ENCODE peak calls at places on chromosomes 6 and 20, in six cellular contexts. B, F, A, U, C and D are unnamed samples.

GRCh38 chr6:167404385-167405049 is 79.6 kb downstream of the TTLL2 start:
- DNase-seq in F (no peak), C (no peak), U (no peak), A (no peak), B (no peak), D (no peak)

GRCh38 chr20:53468583-53468982 is 125.1 kb downstream of the ZNF217 start:
- DNase-seq in A (no peak), C (no peak), F (no peak), B (no peak), U (no peak), D (no peak)

GRCh38 chr6:128161263-128161662 is 260.4 kb upstream of the THEMIS start:
- DNase-seq in A (no peak), F (no peak), B (no peak), U (no peak), C (no peak), D (no peak)

GRCh38 chr6:47034919-47035318 is 7.2 kb downstream of the ADGRF1 start:
- DNase-seq in B (no peak), F (no peak), U (peak), C (peak), A (no peak), D (peak)

GRCh38 chr6:16496210-16496609 is 257.8 kb downstream of the GMPR start:
- DNase-seq in C (no peak), A (no peak), F (no peak), U (no peak), B (no peak), D (no peak)

GRCh38 chr6:72649032-72649984 is 27.4 kb downstream of the KCNQ5 start:
- DNase-seq in U (peak), A (no peak), C (peak), F (no peak), B (no peak), D (peak)

GRCh38 chr20:63708301-63709148 is 686 bp downstream of the ZGPAT start:
- DNase-seq in B (peak), A (no peak), F (no peak), U (no peak), C (no peak), D (no peak)

GRCh38 chr6:134079406-134079921 is 27.0 kb upstream of the SLC2A12 start:
- DNase-seq in B (no peak), C (no peak), U (no peak), A (no peak), F (no peak), D (no peak)

GRCh38 chr6:133612459-133612858 is 276.5 kb upstream of the TCF21 start:
- DNase-seq in B (no peak), F (no peak), C (no peak), U (no peak), A (no peak), D (no peak)

GRCh38 chr6:56370127-56370540 is 122.8 kb upstream of the COL21A1 start:
- DNase-seq in A (peak), C (peak), U (peak), F (peak), B (no peak), D (no peak)

GRCh38 chr20:5908981-5909380 is 41.4 kb downstream of the TRMT6 start:
- DNase-seq in B (no peak), F (no peak), C (no peak), A (no peak), U (peak), D (no peak)

GRCh38 chr20:25223179-25223661 is 24.7 kb upstream of the PYGB start:
- DNase-seq in U (peak), B (peak), F (no peak), A (no peak), C (peak), D (peak)

GRCh38 chr6:85600713-85601313 is 7.2 kb upstream of the SNX14 start:
- DNase-seq in A (no peak), B (peak), U (no peak), C (no peak), F (no peak), D (no peak)

GRCh38 chr20:17557675-17558006 is 12.2 kb upstream of the DSTN start:
- DNase-seq in U (peak), C (peak), B (no peak), A (no peak), F (no peak), D (peak)

GRCh38 chr20:41003143-41003932 is 25.3 kb upstream of the TOP1 start:
- DNase-seq in B (peak), A (peak), U (peak), C (peak), F (no peak), D (peak)

DNA sequence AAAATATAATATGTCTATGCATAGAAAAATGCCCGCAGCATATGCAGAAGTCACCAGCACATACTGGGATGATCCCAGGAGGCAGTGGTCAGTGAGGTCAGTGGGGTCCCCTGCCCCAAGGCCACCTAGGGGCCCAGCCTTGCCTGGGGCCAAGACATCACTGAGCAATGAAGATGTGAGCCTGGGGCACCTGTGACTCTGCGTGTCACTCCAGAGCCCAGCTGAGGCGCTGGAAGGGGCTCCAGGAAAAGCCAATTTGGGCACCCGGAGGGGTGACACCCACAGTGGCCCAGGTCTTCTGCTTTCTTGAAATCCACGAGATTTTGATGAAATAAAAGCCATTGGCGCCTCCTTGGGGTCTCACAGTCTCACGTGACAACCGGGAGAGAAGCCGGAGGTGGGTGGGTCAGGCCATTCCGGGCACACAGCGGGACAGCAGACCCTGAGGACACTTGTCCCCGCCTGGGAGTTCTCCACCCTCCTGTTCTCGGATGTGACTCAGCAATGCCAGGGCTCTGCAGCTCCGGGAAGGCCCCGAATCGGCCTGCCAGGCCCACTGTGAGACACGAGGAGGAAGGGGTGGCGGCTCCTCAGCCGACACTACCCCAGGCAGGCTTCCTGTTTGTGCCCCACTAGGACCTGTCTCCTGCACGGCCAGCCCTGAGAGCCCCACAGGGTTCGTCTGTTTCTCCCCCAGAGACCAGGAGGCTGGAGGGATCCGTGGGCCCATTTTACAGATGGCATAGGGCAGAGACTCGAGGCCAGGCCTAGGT is 24.4 kb upstream of the SLCO4A1 start:
- DNase-seq in B (no peak), U (no peak), F (no peak), A (peak), C (peak), D (no peak)
- H3K27ac ChIP-seq in B (peak), U (no peak), F (peak), A (peak), C (peak), D (no peak)

GRCh38 chr6:111857674-111858337 is 15.4 kb downstream of the FYN start:
- DNase-seq in B (no peak), U (no peak), C (no peak), F (no peak), A (no peak), D (no peak)
- H3K27ac ChIP-seq in B (no peak), U (no peak), C (no peak), F (no peak), A (no peak), D (no peak)

GRCh38 chr6:154651656-154652055 is 81.6 kb upstream of the SCAF8 start:
- DNase-seq in A (no peak), F (no peak), C (no peak), B (no peak), U (no peak), D (no peak)
- H3K27ac ChIP-seq in A (no peak), F (no peak), C (no peak), B (no peak), U (no peak), D (no peak)

GRCh38 chr6:24949020-24949569 is 13.3 kb upstream of the RIPOR2 start:
- DNase-seq in C (no peak), A (no peak), B (no peak), F (no peak), U (no peak), D (no peak)

GRCh38 chr6:24945046-24945445 is 9.3 kb upstream of the RIPOR2 start:
- DNase-seq in A (no peak), C (no peak), F (no peak), U (no peak), B (no peak), D (no peak)

GRCh38 chr6:24951831-24952299 is 16.1 kb upstream of the RIPOR2 start:
- DNase-seq in B (no peak), C (no peak), U (no peak), A (no peak), F (no peak), D (no peak)

GRCh38 chr6:24947636-24948035 is 11.9 kb upstream of the RIPOR2 start:
- DNase-seq in C (no peak), A (no peak), B (no peak), F (no peak), U (no peak), D (no peak)

DNA sequence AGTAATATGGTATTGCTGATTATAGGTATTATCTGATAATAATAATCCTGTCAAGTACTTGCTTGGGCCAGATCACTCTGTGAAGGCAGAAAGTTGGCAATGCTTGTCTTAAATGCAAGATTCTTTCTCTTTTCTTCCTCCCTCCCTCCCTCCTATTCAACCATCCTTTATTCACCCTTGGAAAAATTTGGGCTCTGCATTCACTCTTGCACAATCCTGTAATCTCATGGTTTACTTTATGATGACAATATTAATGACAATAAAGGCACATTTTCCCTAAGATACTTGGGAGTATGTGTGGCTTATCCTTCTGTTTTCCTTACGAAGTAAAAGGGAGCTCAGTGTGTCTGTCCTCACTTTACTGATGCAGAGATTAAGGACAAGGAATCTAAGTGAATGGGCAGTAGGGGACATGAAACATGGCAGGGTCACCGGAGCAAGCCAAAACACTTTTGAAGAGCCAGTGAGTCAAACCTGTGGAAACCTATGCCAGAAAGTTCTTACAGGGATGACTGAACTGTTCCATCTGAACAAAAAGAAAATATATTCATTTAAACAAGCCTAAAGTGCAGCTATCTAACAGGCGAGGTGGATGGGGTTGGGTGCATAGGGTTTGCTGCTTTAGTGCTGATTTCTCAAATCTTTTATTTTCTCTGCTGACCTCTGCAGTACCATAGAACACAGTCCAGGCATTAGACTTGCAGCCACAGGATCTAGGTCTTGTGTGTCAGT is 14.6 kb upstream of the RIPOR2 start:
- DNase-seq in C (no peak), U (no peak), A (no peak), F (no peak), B (no peak), D (no peak)
- H3K27ac ChIP-seq in C (no peak), U (no peak), A (no peak), F (no peak), B (no peak), D (no peak)

GRCh38 chr20:11159728-11160127 is 485.9 kb upstream of the JAG1 start:
- DNase-seq in U (peak), B (no peak), A (no peak), F (no peak), C (no peak), D (peak)
- H3K27ac ChIP-seq in U (no peak), B (peak), A (peak), F (no peak), C (no peak), D (no peak)

DNA sequence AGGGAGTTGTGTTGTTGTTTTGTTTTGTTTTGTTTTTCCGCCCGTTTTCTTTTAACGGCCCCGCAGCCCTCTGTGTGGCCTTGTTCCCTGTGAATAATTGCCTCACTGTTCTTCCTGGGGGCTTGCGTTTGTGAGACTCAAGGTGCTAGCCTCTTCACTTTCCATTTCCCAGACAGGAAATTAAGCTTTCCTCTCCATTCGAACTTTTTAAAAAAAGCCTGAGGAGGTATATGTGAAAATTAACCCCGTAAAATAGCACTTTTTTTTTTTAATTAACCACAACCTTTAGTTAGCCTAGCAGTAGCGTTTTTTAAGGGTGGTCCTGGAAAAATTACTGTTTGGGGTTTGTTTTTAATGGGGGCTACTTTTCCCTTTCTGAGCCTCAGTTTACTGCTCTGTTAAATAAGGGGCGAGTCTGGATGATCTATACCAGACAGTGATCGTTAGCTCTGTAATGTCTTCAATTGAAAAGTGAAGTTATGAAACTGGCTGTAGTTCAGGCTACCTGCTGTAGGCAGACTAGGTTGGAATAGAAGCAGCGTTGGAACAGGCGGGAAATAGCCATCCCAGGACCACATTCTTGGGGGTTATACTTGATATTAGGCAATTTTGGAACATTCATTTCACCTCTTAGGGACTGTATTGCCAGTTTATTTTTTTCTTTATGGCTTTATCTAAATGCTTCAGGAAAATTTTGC is 1.7 kb downstream of the STX16 start:
- DNase-seq in F (no peak), A (no peak), B (no peak), U (no peak), C (peak), D (no peak)
- H3K27ac ChIP-seq in F (peak), A (peak), B (peak), U (peak), C (peak), D (peak)